ENCODE peak calls at places on chromosome 20, in ten cellular contexts. L is heart right ventricle; E is effector CD4-positive, alpha-beta T cell; Q is naive thymus-derived CD4-positive, alpha-beta T cell; H is RWPE1; O is left kidney; A is activated T-helper 1 cell treated with anti-CD3 and anti-CD28 coated beads, Interleukin-12 subunit alpha, Interleukin-12 subunit beta, Interleukin-2, Interleukin-4 antibody, amounts not matched to agents 30 ng/mL and 10 ng/mL and 1 ng/mL, durations not matched to agents 14 hours and 24 hours and 36 hours; I is fibroblast of the aortic adventitia; R is omental fat pad; M is NCI-H460. G is an unnamed sample.

GRCh38 chr20:10519361-10520048 is 84.4 kb downstream of the SLX4IP start:
- DNase-seq in L (no peak), E (no peak), Q (no peak), H (no peak), O (no peak), A (no peak), I (peak), R (no peak), M (no peak), G (no peak)

GRCh38 chr20:45456632-45457031 is 12.9 kb upstream of the WFDC2 start:
- DNase-seq in L (no peak), E (no peak), Q (no peak), H (no peak), O (peak), A (no peak), I (no peak), R (no peak), M (peak), G (peak)

GRCh38 chr20:62627901-62628612 is 14.2 kb upstream of the SLCO4A1 start:
- DNase-seq in L (no peak), E (no peak), Q (no peak), H (no peak), O (peak), A (no peak), I (peak), R (no peak), M (no peak), G (no peak)

GRCh38 chr20:36214684-36215256 is 21.5 kb upstream of the AAR2 start:
- DNase-seq in L (no peak), E (no peak), Q (no peak), H (peak), O (peak), A (no peak), I (peak), R (no peak), M (peak), G (peak)

GRCh38 chr20:61980647-61981583 is 84.8 kb downstream of the TAF4 start:
- DNase-seq in L (peak), E (no peak), Q (no peak), H (peak), O (peak), A (no peak), I (peak), R (no peak), M (peak), G (no peak)

GRCh38 chr20:19692100-19692499 is 66.0 kb upstream of the RIN2 start:
- DNase-seq in L (no peak), E (no peak), Q (no peak), H (no peak), O (no peak), A (no peak), I (peak), R (no peak), M (no peak), G (no peak)

GRCh38 chr20:60224914-60225313 is 266.7 kb downstream of the CDH26 start:
- DNase-seq in L (no peak), E (no peak), Q (no peak), H (no peak), O (peak), A (no peak), I (peak), R (no peak), M (no peak), G (no peak)

GRCh38 chr20:22584630-22584921 is 204 bp upstream of the FOXA2 start:
- DNase-seq in L (no peak), E (no peak), Q (no peak), H (peak), O (peak), A (no peak), I (no peak), R (no peak), M (no peak), G (no peak)

GRCh38 chr20:37968726-37969401 is 64.4 kb downstream of the TTI1 start:
- DNase-seq in L (no peak), E (no peak), Q (no peak), H (no peak), O (no peak), A (no peak), I (no peak), R (no peak), M (peak), G (no peak)